ENCODE peak calls at places on chromosome 17, in ten cellular contexts. W, B, E, S, O, J, K, N, Q and F are unnamed samples.

GRCh38 chr17:28612531-28612930 is 1.5 kb downstream of the RSKR start:
- DNase-seq in O (no peak), J (no peak), Q (no peak), E (no peak), K (no peak), B (no peak), S (no peak), W (no peak), N (no peak), F (no peak)

GRCh38 chr17:81097134-81097942 is 62.4 kb downstream of the BAIAP2 start:
- DNase-seq in K (peak; percentile 68), E (no peak), B (peak; percentile 83), N (no peak), J (no peak), S (peak; percentile 82), W (peak; percentile 56), Q (no peak), O (peak; percentile 35), F (peak; percentile 47)

GRCh38 chr17:43702636-43703035 is 40.9 kb upstream of the MEOX1 start:
- DNase-seq in Q (no peak), W (no peak), S (no peak), N (no peak), O (no peak), B (no peak), E (no peak), K (no peak), J (no peak), F (no peak)

GRCh38 chr17:57523926-57524634 is 221.0 kb downstream of the CCDC182 start:
- DNase-seq in O (peak; percentile 28), B (peak; percentile 24), W (no peak), K (no peak), J (no peak), Q (no peak), E (peak; percentile 90), N (no peak), S (peak; percentile 96), F (no peak)

GRCh38 chr17:34843682-34844081 is 117.6 kb downstream of the CCT6B start:
- DNase-seq in N (no peak), Q (no peak), O (no peak), J (no peak), K (no peak), B (no peak), S (no peak), W (no peak), E (no peak), F (no peak)

GRCh38 chr17:40442392-40443195 is 656 bp upstream of the IGFBP4 start:
- DNase-seq in J (no peak), E (no peak), N (no peak), O (no peak), S (no peak), K (peak; percentile 53), Q (no peak), W (no peak), B (peak; percentile 46), F (no peak)

GRCh38 chr17:9072626-9073339 is 51.5 kb downstream of the NTN1 start:
- DNase-seq in J (no peak), O (no peak), B (peak; percentile 7), E (no peak), W (no peak), Q (no peak), S (peak; percentile 5), K (peak; percentile 35), N (no peak), F (no peak)

GRCh38 chr17:48752399-48753288 is 24.1 kb upstream of the HOXB13 start:
- DNase-seq in S (no peak), B (no peak), O (no peak), K (no peak), Q (no peak), W (no peak), N (no peak), J (no peak), E (no peak), F (no peak)

GRCh38 chr17:82400830-82401229 is 17.3 kb upstream of the HEXD start:
- DNase-seq in E (no peak), S (no peak), J (no peak), K (peak; percentile 67), N (peak; percentile 32), W (no peak), B (no peak), O (peak; percentile 74), Q (no peak), F (peak; percentile 68)

GRCh38 chr17:44655983-44656700 is at the start of gene MEIOC:
- DNase-seq in B (no peak), K (no peak), O (peak; percentile 49), N (peak; percentile 30), W (no peak), Q (no peak), E (peak; percentile 5), J (no peak), S (peak; percentile 29), F (no peak)